ENCODE peak calls at places on chromosomes 13 and 19, in ten cellular contexts. H is endothelial cell of umbilical vein; D is tibial nerve; B is uterus; O is stomach; E is ascending aorta; F is astrocyte; X is effector memory CD4-positive, alpha-beta T cell; I is bronchial epithelial cell; J is Caco-2. C is an unnamed sample.

GRCh38 chr13:46553521-46553885 is 533 bp downstream of the LRCH1 start:
- DNase-seq in E (peak; percentile 66), F (no peak), J (no peak), B (no peak), I (no peak), X (no peak), D (no peak), H (no peak), O (no peak), C (no peak)

GRCh38 chr19:5150902-5151741 is 182.2 kb downstream of the KDM4B start:
- DNase-seq in X (no peak), D (no peak), B (no peak), J (no peak), E (peak; percentile 57), O (no peak), H (no peak), I (no peak), F (no peak), C (no peak)

GRCh38 chr19:19051478-19052213 is 12.1 kb upstream of the SLC25A42 start:
- DNase-seq in X (no peak), I (no peak), H (no peak), F (no peak), B (no peak), D (no peak), O (no peak), J (no peak), E (no peak), C (no peak)

GRCh38 chr13:23674795-23675640 is 104.8 kb downstream of the TNFRSF19 start:
- DNase-seq in B (no peak), O (no peak), X (no peak), F (peak; percentile 90), E (no peak), D (no peak), J (no peak), I (peak; percentile 99), H (no peak), C (peak; percentile 80)

GRCh38 chr19:14369399-14370168 is 11.7 kb upstream of the ADGRE5 start:
- DNase-seq in X (peak; percentile 89), J (no peak), F (peak; percentile 70), E (peak; percentile 90), H (no peak), O (no peak), D (no peak), B (peak; percentile 62), I (no peak), C (peak; percentile 61)

GRCh38 chr13:76708138-76708537 is 178.1 kb downstream of the KCTD12 start:
- DNase-seq in H (no peak), F (no peak), E (no peak), J (no peak), X (no peak), O (no peak), I (no peak), D (no peak), B (no peak), C (no peak)

GRCh38 chr19:30217461-30217860 is 154.7 kb upstream of the ZNF536 start:
- DNase-seq in B (no peak), D (no peak), I (no peak), F (no peak), H (no peak), X (no peak), O (no peak), E (no peak), J (no peak), C (no peak)

GRCh38 chr19:48351341-48351752 is 12.4 kb downstream of the TMEM143 start:
- DNase-seq in E (peak; percentile 82), B (no peak), H (peak; percentile 57), D (peak; percentile 44), O (peak; percentile 83), F (peak; percentile 5), J (peak; percentile 81), I (peak; percentile 27), X (peak; percentile 53), C (peak; percentile 66)

GRCh38 chr19:35718345-35719041 is 690 bp downstream of the KMT2B start:
- DNase-seq in D (no peak), F (no peak), E (peak; percentile 77), J (no peak), H (peak; percentile 25), I (peak; percentile 10), O (peak; percentile 32), X (no peak), B (peak; percentile 52), C (peak; percentile 31)

GRCh38 chr19:49581007-49581508 is at the start of gene PRRG2:
- DNase-seq in J (peak; percentile 73), H (no peak), D (no peak), F (no peak), I (peak; percentile 51), B (peak; percentile 25), X (no peak), O (peak; percentile 73), E (no peak), C (no peak)

GRCh38 chr19:2820112-2820702 is 539 bp downstream of the ZNF554 start:
- DNase-seq in B (peak; percentile 26), I (no peak), D (no peak), E (no peak), J (no peak), O (no peak), H (peak; percentile 8), F (no peak), X (no peak), C (peak; percentile 35)

GRCh38 chr19:35287713-35288112 is 4.2 kb upstream of the MAG start:
- DNase-seq in F (no peak), I (no peak), D (no peak), X (no peak), O (no peak), H (no peak), E (no peak), J (no peak), B (no peak), C (no peak)

GRCh38 chr13:77810430-77810829 is 108.2 kb downstream of the EDNRB start:
- DNase-seq in I (peak; percentile 37), O (no peak), H (peak; percentile 45), J (no peak), D (no peak), X (no peak), E (no peak), F (peak; percentile 6), B (no peak), C (no peak)

DNA sequence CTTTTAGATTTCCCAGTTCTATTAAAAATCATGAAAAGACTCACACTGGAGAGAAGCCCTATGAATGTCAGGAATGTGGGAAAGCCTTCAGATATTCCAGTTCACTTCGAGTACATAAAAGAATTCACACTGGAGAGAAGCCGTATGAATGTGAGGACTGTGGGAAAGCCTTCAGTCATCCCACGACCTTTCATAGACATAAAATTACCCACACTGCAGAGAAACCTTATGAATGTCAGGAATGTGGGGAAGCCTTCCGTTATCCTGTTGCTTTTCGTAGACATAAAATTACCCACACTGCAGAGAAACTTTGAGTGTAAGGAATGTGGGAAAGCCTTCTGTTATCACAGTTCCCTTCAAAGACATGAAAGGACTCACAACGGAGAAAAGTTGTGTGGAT is 55.2 kb downstream of the ZNF627 start:
- DNase-seq in O (no peak), I (no peak), H (no peak), X (no peak), J (no peak), D (no peak), B (no peak), E (no peak), F (no peak), C (no peak)
- H3K36me3 ChIP-seq in O (peaks cover 27% of the 10 kb centered on the region), I (no peaks in the 10 kb centered on the region), H (peaks cover 4% of the 10 kb centered on the region), X (no peaks in the 10 kb centered on the region), J (peaks cover 2% of the 10 kb centered on the region), D (peaks cover 44% of the 10 kb centered on the region), B (no peaks in the 10 kb centered on the region), E (peaks cover 5% of the 10 kb centered on the region), F (peaks cover 7% of the 10 kb centered on the region), C (peaks cover 9% of the 10 kb centered on the region)

DNA sequence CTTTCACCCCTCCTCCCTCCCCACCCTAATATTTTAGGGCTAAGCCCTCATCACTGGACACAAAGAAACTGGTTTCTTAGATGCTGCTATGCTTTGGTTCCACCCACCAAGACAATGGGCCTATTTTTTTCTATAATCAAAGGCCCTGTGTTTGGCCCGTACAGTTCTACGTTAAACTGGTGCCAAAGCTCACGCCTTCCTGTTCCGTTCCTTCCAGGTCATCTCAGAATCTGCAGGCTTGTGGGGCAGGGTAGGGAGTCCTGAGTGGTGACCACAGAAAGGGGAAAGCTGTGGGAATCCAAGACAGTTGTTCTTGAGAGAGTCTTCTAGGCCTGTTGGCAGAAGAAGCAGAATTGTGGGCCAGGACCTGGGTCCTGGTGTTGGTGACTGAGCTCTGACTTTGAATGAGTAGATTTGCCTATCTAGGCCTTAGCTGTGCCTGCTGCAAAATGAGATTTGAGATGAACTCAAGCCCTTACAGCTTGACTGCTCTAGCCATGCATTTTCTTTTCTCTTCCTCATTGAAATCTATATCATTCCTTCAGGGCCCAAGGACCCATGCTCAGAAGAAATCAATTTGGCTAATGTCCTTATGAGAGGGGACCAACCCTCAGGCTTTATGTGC is 19.1 kb upstream of the CXCL17 start:
- DNase-seq in J (no peak), O (no peak), H (no peak), E (no peak), X (no peak), B (no peak), F (no peak), I (no peak), D (no peak), C (no peak)
- H3K4me3 ChIP-seq in J (no peak overlapping the region), O (no peak overlapping the region), H (no peak overlapping the region), E (no peak overlapping the region), X (no peak overlapping the region), B (no peak overlapping the region), F (no peak overlapping the region), I (no peak overlapping the region), D (no peak overlapping the region), C (no peak overlapping the region)

DNA sequence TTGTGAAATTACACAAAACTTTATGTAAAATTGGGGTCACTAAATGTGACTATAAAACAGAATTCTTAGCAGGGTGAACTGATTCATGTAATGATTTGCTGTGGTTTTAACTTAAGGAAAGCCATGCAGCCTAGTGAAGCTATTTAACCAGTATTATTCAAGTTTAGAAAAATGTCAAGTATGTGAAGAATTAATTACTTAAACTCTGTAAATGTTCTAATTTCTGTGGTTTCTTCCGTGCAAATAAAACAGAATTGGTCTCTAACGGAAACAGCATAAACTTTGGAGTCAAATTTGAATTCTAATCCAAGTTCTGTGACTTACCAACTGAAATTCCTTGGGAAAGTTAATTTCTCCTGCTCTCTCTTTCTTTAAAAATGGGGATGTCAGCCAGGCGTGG is 13.3 kb downstream of the CDC16 start:
- DNase-seq in X (no peak), E (no peak), H (no peak), I (no peak), B (no peak), D (no peak), J (no peak), O (no peak), F (peak; percentile 81), C (peak; percentile 56)
- H3K36me3 ChIP-seq in X (peaks cover 80% of the 10 kb centered on the region), E (peaks cover 83% of the 10 kb centered on the region), H (peaks cover 45% of the 10 kb centered on the region), I (peaks cover 12% of the 10 kb centered on the region), B (no peaks in the 10 kb centered on the region), D (peaks cover 99% of the 10 kb centered on the region), J (peaks cover 3% of the 10 kb centered on the region), O (peaks cover 99% of the 10 kb centered on the region), F (peaks cover 79% of the 10 kb centered on the region), C (peaks cover 99% of the 10 kb centered on the region)

DNA sequence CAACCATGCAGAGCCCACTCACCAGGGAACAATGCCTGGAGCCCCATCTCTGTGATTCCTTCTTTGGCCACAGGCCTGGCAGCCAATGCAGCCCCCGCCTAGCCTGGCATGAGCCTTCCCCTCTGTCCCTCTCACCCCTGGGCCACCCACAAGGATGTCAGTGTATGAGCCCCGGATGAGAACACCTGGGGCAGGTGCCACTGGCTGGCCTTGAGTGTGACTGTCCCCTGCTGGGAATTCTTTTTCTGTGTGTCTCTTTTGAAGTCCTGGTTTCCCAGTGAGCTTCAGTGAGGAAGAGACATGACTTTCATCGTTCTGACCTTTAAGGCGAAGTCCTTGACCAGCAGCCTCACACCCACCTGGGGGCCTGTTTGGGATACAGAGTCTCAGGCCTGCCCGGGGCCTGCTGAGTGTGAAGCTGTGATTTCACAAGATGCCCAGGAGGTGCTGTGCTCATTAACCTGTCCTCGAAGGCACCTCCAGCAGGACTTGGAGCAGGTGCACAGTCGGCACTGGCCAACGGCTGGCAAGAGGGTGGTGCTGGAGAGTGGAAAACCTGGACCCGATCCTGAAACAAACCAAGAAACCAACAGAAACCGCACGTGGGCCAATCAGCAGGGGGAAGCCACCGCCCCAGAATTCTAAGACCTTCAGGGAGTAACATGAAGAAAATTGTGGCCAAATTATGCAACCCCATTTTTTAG is 27.4 kb upstream of the SPACA7 start:
- DNase-seq in E (no peak), X (no peak), D (no peak), J (no peak), B (no peak), O (no peak), I (no peak), F (no peak), H (no peak), C (no peak)
- H3K4me3 ChIP-seq in E (no peak overlapping the region), X (no peak overlapping the region), D (no peak overlapping the region), J (no peak overlapping the region), B (no peak overlapping the region), O (no peak overlapping the region), I (no peak overlapping the region), F (no peak overlapping the region), H (no peak overlapping the region), C (no peak overlapping the region)